ENCODE peak calls at places on chromosome 20, in ten cellular contexts. H is neural progenitor cell, C is IMR-90, K is sigmoid colon, S is uterus, N is heart right ventricle, I is right atrium auricular region, V is endodermal cell, P is fibroblast of lung, J is HCT116. W is an unnamed sample.

GRCh38 chr20:1187605-1188171 is 2.9 kb upstream of the TMEM74B start:
- DNase-seq in H (no peak), C (no peak), P (no peak), J (no peak), V (no peak), S (no peak), N (no peak), I (no peak), K (no peak), W (no peak)

GRCh38 chr20:40477805-40478204 is 211.2 kb downstream of the MAFB start:
- DNase-seq in K (no peak), I (no peak), P (no peak), N (no peak), H (no peak), C (no peak), S (no peak), J (no peak), V (no peak), W (no peak)

GRCh38 chr20:46350986-46351267 is 42.6 kb upstream of the CDH22 start:
- DNase-seq in V (peak; percentile 62), N (no peak), H (peak; percentile 88), S (no peak), K (no peak), P (no peak), C (no peak), J (no peak), I (no peak), W (no peak)

GRCh38 chr20:59268827-59269226 is 31.6 kb upstream of the EDN3 start:
- DNase-seq in V (peak; percentile 72), P (no peak), C (no peak), N (no peak), H (peak; percentile 13), J (no peak), I (no peak), K (no peak), S (no peak), W (no peak)

GRCh38 chr20:41149679-41150131 is 12.4 kb downstream of the PLCG1 start:
- DNase-seq in V (no peak), K (no peak), P (peak; percentile 35), S (no peak), J (peak; percentile 24), H (no peak), N (no peak), I (no peak), C (peak; percentile 71), W (no peak)

GRCh38 chr20:53216856-53217576 is 244.9 kb downstream of the TSHZ2 start:
- DNase-seq in N (peak; percentile 74), C (no peak), P (peak; percentile 28), S (peak; percentile 67), K (peak; percentile 76), I (peak; percentile 64), H (peak; percentile 83), V (peak; percentile 96), J (peak; percentile 28), W (peak; percentile 73)

GRCh38 chr20:3092611-3093379 is 8.3 kb upstream of the AVP start:
- DNase-seq in K (no peak), P (no peak), I (no peak), H (peak; percentile 45), V (peak; percentile 80), J (no peak), C (no peak), N (no peak), S (no peak), W (no peak)

GRCh38 chr20:3930265-3931206 is 41.3 kb downstream of the PANK2 start:
- DNase-seq in I (peak; percentile 40), V (no peak), J (no peak), S (no peak), H (no peak), N (no peak), K (no peak), C (no peak), P (no peak), W (no peak)

GRCh38 chr20:53208110-53208908 is 236.2 kb downstream of the TSHZ2 start:
- DNase-seq in S (no peak), K (no peak), C (no peak), N (no peak), V (peak; percentile 89), P (no peak), H (peak; percentile 77), J (no peak), I (no peak), W (no peak)

DNA sequence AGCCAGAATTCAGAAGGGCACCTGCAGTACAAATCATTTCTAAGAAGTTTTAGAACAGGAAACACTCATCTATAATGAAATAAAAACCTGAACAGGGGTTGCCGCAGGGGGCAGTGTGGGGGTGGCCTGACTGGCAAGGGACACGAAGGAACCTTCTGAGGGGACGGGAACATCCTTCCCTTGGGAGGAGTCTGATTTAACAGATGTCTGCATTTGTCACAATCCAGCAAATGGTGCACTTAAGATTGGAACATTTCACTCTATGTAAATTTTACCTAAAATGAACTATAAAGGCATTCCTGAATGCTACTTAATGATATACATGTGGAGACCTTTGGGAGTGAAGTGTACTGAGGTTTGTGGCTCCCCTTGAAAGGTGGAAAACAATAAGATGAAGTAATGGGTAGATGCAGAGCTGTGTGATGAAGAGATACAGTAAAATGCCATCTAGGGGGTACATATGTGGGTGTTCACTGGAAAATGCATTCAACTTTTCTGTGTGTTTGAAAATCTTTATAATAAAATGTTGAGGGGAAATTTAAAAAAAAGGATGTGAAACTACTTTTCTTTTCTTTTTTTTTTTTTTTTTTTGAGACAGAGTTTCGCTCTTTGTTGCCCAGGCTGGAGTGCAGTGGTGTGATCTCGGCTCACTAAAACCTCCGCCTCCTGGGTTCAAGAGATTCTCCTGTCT is 89.5 kb downstream of the SNX5 start:
- DNase-seq in N (no peak), S (no peak), I (no peak), P (no peak), K (peak; percentile 27), V (no peak), C (no peak), J (no peak), H (no peak), W (no peak)
- TF ChIP-seq CTCF in N (peak; percentile 10), S (no peak), I (no peak), P (no peak), K (no peak), V (no peak), C (no peak), J (no peak), H (no peak), W (no peak)

DNA sequence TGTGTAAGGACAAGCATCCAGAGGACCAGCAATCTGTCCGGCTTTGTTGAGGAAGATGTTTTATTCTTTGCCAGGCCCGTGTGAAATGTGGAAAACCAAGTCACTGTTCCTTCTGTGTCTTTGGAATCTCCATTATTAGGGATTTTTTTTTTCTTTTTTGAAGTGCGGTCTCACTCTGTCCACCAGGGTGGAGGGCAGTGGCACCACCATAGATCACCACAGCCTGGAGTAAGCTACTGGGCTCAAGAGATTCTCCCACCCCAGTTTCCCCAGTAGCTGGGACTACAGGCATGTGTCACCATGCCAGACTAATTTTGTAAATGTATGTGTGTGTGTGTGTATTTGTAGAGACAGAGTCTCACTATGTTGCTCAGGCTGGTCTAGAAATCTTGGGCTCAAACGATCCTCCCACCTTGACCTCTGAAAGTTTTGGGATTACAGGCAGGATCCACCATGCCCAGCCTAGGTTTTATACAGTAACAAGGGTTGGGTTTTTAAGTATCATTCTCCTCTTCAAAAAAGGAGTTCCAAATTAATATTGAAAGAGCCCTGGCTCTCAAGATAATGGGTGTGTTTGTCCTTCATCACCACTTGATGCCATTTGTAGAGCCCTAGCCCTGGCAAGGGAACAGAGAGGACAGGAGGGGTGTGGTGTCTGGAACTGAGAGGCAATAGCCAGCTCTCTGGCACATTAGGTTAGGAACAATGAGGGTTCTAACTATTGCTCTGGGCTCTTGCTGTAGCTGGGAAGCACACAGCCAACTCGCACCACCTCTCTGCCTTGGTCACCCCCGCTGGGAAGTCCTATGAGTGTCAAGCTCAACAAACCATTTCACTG is 3.1 kb downstream of the LAMP5 start:
- DNase-seq in K (no peak), N (no peak), S (no peak), C (no peak), P (no peak), I (no peak), J (no peak), H (no peak), V (no peak), W (no peak)
- TF ChIP-seq CTCF in K (no peak), N (no peak), S (no peak), C (no peak), P (no peak), I (no peak), J (no peak), H (peak; percentile 21), V (peak; percentile 49), W (no peak)

DNA sequence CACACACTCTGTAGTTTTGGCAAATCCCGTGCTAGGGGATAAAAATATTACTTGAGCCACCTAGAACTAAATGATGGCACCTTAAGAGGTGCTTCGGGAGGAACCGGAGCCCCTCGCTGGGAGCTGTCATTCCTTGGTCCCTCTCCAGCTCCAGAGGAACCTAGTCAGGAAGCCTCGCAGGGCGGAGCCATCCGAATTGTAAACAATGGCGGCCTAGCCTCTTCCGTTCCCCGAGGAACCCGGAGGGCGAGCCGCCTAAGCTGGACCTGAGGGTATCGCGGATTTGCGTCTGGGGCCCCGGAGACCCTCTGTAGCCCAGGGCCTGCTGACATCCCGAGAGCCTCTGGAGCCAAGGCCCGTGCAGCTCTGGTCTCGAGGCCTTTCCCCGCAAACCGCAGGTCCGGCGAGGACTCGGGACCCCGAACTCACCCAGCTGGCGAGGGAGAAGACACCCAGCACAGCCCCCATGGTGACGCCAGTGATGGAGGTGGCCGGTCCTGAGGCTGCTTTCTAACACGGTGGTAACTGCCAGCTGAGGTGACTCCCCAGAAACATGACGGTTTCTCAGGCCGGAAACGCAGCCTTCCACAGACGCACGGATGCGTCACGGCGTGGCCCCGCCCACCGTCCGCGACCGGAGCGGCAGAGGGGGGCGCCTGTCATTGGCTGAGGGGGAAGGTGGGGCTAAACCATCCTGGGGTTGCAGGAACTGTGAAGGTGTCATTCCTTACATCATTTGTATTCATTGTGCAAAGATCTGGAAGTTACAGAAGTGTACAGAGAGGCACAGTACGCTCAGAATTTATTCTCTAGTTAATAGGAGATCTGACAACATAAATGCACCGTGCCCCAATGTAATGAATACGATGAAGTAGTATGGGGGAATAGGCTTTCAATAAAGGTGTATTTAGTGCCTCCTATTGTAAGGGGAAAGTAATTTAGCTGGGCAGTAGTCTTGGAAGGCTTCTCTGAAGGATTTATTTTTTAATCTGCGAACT is at the start of gene SERINC3:
- DNase-seq in I (peak; percentile 97), J (peak; percentile 78), C (peak; percentile 96), P (peak; percentile 94), H (peak; percentile 93), K (peak; percentile 99), V (peak; percentile 96), S (peak; percentile 95), N (peak; percentile 94), W (peak; percentile 97)
- TF ChIP-seq CTCF in I (no peak), J (peak; percentile 16), C (no peak), P (no peak), H (peak; percentile 28), K (no peak), V (peak; percentile 47), S (no peak), N (no peak), W (peak; percentile 13)

DNA sequence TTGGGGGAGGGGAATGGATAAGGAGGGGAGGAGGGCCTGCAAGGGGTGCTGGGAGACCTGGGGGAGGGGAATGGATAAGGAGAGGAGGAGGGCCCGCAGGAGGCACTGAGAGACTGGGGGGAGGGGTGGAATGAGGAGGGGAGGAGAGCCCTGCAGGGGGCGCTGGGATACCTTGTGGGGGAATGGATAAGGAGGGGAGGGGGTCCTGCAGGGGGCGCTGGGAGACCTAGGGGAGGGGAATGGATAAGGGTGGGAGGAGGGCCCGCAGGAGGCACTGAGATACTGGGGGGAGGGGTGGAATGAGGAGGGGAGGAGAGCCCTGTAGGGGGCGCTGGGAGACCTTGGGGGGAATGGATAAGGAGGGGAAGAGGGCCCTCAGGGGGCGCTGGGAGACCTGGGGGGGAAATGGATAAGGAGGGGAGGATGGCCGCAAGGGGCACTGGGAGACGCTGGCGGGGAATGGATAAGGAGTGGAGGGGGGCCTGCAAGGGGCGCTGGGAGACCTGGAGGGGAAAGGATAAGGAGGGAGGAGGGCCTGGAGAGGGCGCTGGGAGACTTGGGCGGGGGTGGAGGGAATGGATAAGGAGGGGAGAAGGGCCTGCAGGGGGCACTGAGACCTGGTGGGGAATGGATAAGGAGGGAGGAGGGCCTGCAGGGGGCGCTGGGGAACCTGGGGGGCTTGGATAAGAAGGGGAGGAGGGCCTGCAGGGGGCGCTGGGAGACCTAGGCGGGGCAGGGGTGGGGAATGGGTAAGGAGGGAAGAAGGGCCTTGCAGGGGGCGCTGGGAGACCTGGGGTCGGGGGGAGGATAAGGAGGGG is 1.3 kb upstream of the CTCFL start:
- DNase-seq in V (peak; percentile 79), J (peak; percentile 15), K (no peak), C (no peak), S (no peak), I (no peak), N (no peak), P (no peak), H (peak; percentile 28), W (no peak)
- TF ChIP-seq CTCF in V (peak; percentile 56), J (peak; percentile 49), K (no peak), C (no peak), S (no peak), I (no peak), N (no peak), P (no peak), H (peak; percentile 36), W (no peak)